ENCODE peak calls at places on chromosomes 3 and 15, in five cellular contexts. W is H1, A is HepG2, F is endothelial cell of umbilical vein, C is GM12878. O is an unnamed sample.

GRCh38 chr3:118713502-118714207 is 321.0 kb downstream of the IGSF11 start:
- DNase-seq in W (no peak), A (peak), F (no peak), C (no peak), O (no peak)

GRCh38 chr3:101381809-101382208 is 61.4 kb upstream of the IMPG2 start:
- DNase-seq in W (no peak), A (peak), F (peak), C (no peak), O (peak)

GRCh38 chr15:61871926-61872522 is 188.2 kb downstream of the VPS13C start:
- DNase-seq in W (no peak), A (peak), F (peak), C (no peak), O (peak)

GRCh38 chr3:193061157-193061556 is 143.5 kb upstream of the MB21D2 start:
- DNase-seq in W (no peak), A (no peak), F (no peak), C (no peak), O (no peak)

GRCh38 chr3:19070325-19070724 is 78.0 kb upstream of the KCNH8 start:
- DNase-seq in W (no peak), A (no peak), F (no peak), C (no peak), O (no peak)

GRCh38 chr3:63387568-63387967 is 109.5 kb downstream of the SYNPR start:
- DNase-seq in W (no peak), A (no peak), F (no peak), C (no peak), O (no peak)

GRCh38 chr3:128624526-128625138 is 26.0 kb downstream of the RPN1 start:
- DNase-seq in W (no peak), A (no peak), F (peak), C (no peak), O (no peak)

GRCh38 chr3:14439501-14440167 is 37.2 kb downstream of the SLC6A6 start:
- DNase-seq in W (no peak), A (no peak), F (peak), C (no peak), O (no peak)

GRCh38 chr15:61116830-61117229 is 112.3 kb downstream of the RORA start:
- DNase-seq in W (no peak), A (no peak), F (no peak), C (no peak), O (no peak)

GRCh38 chr3:183158552-183159006 is 4.0 kb downstream of the LAMP3 start:
- DNase-seq in W (no peak), A (no peak), F (no peak), C (peak), O (no peak)

DNA sequence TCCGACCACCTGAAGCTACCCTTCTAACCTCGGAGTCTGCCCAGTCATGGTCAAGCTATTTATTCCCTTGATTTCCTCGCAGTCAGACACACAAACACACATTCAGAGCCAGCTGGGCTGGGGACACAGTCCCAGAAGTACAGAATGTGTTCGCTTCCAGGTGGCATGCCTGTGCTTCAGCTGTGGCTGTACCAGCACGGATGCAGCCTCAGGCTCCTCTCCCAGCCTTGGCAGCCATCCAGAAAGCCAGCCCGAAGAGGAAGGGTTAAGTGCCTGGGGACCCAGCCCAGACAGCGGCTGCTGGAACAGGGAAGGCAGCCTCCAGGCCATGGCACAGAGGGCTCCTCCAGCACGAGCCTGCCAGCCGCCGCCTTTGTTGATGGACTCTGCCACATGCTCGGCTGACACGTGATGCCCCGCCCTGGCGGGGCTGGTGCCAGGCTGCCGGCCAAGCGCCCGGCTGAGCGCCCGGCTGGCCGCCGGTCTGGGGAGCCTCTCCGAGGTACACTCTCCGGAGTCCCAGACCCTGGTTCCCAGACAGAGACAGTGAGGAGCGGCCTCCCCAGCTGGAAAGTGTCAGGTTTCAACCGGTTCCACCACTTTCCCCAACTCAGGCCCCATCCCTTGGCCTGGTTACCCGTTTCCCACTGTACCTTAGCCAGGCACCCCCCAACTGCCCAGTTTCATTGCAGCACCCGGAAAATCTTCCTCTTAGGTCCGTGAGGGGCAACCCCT is 5.4 kb downstream of the BMF start:
- DNase-seq in W (no peak), A (no peak), F (peak), C (no peak), O (no peak)
- TF ChIP-seq POLR2AphosphoS5 in W (no peak), A (no peak), F (no peak), C (no peak), O (peak)

DNA sequence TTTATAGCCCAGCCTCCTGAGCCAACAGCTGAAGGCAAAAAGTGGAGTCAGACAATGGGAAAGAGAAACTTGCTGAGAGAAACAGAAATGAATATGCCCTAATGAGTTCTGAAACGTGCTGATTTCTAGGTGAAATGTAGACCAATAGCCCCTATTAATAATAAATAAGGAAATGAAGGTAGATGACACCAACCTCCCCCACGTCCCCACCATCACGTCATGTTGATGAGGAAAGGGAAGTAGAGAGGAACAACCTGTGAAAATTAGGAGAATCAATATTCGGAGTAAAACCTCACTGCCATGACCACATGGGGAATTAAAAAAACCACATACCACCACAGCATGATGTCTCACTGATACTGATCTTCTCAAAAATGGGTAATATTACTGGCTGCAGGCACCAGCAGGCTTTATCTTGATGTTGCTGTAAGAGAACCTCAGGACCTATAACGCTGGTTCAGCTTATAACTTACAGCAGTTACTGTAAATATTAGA is 64.0 kb downstream of the KAT2B start:
- DNase-seq in W (no peak), A (no peak), F (no peak), C (peak), O (no peak)
- TF ChIP-seq MAX in W (no peak), A (no peak), F (no peak), C (no peak), O (no peak)

GRCh38 chr3:30003741-30004140 is 602.7 kb upstream of the TGFBR2 start:
- DNase-seq in W (no peak), A (no peak), F (no peak), C (no peak), O (no peak)
- H2AFZ ChIP-seq in W (no peak), A (no peak), F (no peak), C (no peak), O (no peak)

DNA sequence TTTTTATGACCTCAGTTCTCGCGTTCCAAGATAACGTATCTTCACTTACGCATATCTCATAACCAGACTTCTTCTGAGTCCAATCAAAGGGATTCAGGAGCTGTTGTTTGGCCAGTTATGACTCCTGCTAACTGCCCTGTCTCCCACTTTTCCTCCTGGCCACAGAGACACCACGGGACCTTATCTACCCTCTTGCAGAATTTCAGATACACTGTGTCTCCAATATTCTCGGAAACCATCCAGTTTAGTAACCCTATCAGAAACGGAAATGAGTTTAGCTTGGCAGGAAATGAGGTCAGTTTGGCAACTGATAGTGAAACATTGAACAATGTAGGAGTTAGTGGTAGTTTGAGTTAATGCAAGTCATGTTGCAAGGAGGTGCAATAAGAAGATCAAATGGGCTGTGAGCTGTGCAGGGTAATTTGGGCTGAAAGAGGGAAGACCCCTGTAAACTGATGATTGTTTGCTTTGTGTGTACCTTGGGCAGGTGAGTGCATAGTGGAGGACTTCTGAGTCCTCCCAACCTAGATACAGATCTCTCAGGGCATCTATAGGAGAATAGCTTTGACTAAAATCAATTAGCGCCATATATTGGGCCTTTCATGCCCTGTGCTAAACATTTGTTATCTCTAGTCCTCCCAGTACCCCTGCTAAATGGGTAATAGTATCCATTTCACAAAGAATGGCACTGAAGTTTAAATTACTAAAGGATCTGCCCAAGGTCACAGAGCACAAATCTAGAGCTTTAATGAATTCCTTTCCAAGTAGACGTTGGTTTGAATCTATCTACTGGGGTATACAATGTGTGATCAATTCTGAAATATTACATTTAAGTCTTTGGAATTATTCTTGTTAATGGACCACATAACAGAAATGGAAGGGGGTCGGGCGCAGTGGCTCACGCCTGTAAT is 41.3 kb upstream of the PIK3CB start:
- DNase-seq in W (no peak), A (no peak), F (peak), C (no peak), O (no peak)
- TF ChIP-seq POLR2AphosphoS5 in W (no peak), A (no peak), F (peak), C (no peak), O (no peak)

DNA sequence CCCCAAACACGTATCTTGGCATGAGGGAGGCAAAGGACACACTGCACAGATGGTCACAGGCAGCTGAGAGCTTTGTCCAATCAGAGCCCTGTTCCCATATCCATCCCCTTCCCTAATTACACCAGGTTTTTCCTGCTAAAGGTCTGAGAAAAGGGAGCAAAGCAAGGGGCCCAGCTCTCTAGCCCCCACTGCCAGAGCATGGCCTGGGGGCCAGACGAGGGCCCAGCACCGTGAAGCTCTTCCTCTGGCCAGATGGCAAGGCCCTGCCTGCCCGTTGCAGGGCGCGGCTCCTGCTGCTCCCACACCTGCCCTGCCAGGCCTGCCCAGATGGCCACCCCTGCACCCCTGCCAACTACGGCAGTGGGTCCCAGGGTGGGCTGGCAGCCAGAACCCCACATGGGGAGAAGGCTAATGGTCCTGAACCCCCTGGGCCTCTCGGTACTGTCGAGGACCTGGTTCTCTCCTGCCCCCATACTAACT is 3.2 kb downstream of the SHF start:
- DNase-seq in W (no peak), A (no peak), F (no peak), C (no peak), O (no peak)
- TF ChIP-seq MAX in W (no peak), A (no peak), F (no peak), C (no peak), O (no peak)

O was measured in HCT116.